ENCODE peak calls at places on chromosomes 4 and X, in nine cellular contexts. One of them, this sample, is unnamed. For H3K27me3, the result is how much of the 10 kb centered on the place peaks cover.

GRCh38 chrX:77910108-77910840 is at the start of gene ATP7A:
- DNase-seq in IMR-90: peak
- DNase-seq in fibroblast of lung: peak
- DNase-seq in kidney epithelial cell: peak
- DNase-seq in heart left ventricle: peak
- DNase-seq in Peyer's patch: peak
- DNase-seq in ovary: peak
- DNase-seq in thoracic aorta: peak
- DNase-seq in GM23248: peak
- DNase-seq in this sample: peak

GRCh38 chr4:21469438-21470032 is 479.0 kb downstream of the KCNIP4 start:
- DNase-seq in kidney epithelial cell: no peak
- DNase-seq in IMR-90: no peak
- DNase-seq in heart left ventricle: no peak
- DNase-seq in GM23248: peak
- DNase-seq in Peyer's patch: no peak
- DNase-seq in fibroblast of lung: peak
- DNase-seq in thoracic aorta: no peak
- DNase-seq in ovary: no peak
- DNase-seq in this sample: no peak

GRCh38 chr4:173318648-173319211 is 15.4 kb downstream of the HMGB2 start:
- DNase-seq in kidney epithelial cell: no peak
- DNase-seq in IMR-90: peak
- DNase-seq in fibroblast of lung: peak
- DNase-seq in GM23248: peak
- DNase-seq in thoracic aorta: no peak
- DNase-seq in ovary: no peak
- DNase-seq in Peyer's patch: no peak
- DNase-seq in heart left ventricle: no peak
- DNase-seq in this sample: no peak

GRCh38 chrX:27679281-27679680 is 89.1 kb downstream of the DCAF8L2 start:
- DNase-seq in ovary: no peak
- DNase-seq in thoracic aorta: no peak
- DNase-seq in Peyer's patch: no peak
- DNase-seq in GM23248: no peak
- DNase-seq in fibroblast of lung: peak
- DNase-seq in IMR-90: peak
- DNase-seq in kidney epithelial cell: no peak
- DNase-seq in heart left ventricle: no peak
- DNase-seq in this sample: no peak

GRCh38 chr4:129641179-129641578 is 545.2 kb downstream of the C4orf33 start:
- DNase-seq in heart left ventricle: peak
- DNase-seq in Peyer's patch: peak
- DNase-seq in IMR-90: peak
- DNase-seq in GM23248: peak
- DNase-seq in ovary: no peak
- DNase-seq in fibroblast of lung: peak
- DNase-seq in thoracic aorta: no peak
- DNase-seq in kidney epithelial cell: peak
- DNase-seq in this sample: peak

GRCh38 chr4:157290622-157291021 is 70.1 kb downstream of the GRIA2 start:
- DNase-seq in fibroblast of lung: no peak
- DNase-seq in heart left ventricle: no peak
- DNase-seq in GM23248: peak
- DNase-seq in Peyer's patch: no peak
- DNase-seq in kidney epithelial cell: no peak
- DNase-seq in thoracic aorta: no peak
- DNase-seq in IMR-90: no peak
- DNase-seq in ovary: no peak
- DNase-seq in this sample: no peak

GRCh38 chrX:131677655-131678628 is 134.1 kb downstream of the OR13H1 start:
- DNase-seq in fibroblast of lung: peak
- DNase-seq in Peyer's patch: peak
- DNase-seq in thoracic aorta: no peak
- DNase-seq in heart left ventricle: no peak
- DNase-seq in IMR-90: peak
- DNase-seq in kidney epithelial cell: no peak
- DNase-seq in GM23248: peak
- DNase-seq in ovary: peak
- DNase-seq in this sample: no peak

GRCh38 chr4:11286533-11286932 is 142.2 kb downstream of the HS3ST1 start:
- DNase-seq in IMR-90: no peak
- DNase-seq in thoracic aorta: no peak
- DNase-seq in GM23248: no peak
- DNase-seq in kidney epithelial cell: no peak
- DNase-seq in heart left ventricle: no peak
- DNase-seq in ovary: no peak
- DNase-seq in fibroblast of lung: no peak
- DNase-seq in Peyer's patch: no peak
- DNase-seq in this sample: no peak

GRCh38 chr4:154626793-154627484 is 14.5 kb upstream of the FGG start:
- DNase-seq in thoracic aorta: no peak
- DNase-seq in IMR-90: peak
- DNase-seq in GM23248: peak
- DNase-seq in kidney epithelial cell: no peak
- DNase-seq in fibroblast of lung: peak
- DNase-seq in ovary: peak
- DNase-seq in heart left ventricle: peak
- DNase-seq in Peyer's patch: peak
- DNase-seq in this sample: peak

GRCh38 chr4:8528713-8529112 is 51.5 kb upstream of the GPR78 start:
- DNase-seq in IMR-90: peak
- DNase-seq in fibroblast of lung: peak
- DNase-seq in GM23248: peak
- DNase-seq in kidney epithelial cell: peak
- DNase-seq in ovary: no peak
- DNase-seq in thoracic aorta: no peak
- DNase-seq in heart left ventricle: no peak
- DNase-seq in Peyer's patch: no peak
- DNase-seq in this sample: no peak

GRCh38 chr4:113637363-113637762 is 124.2 kb downstream of the CAMK2D start:
- DNase-seq in thoracic aorta: no peak
- DNase-seq in heart left ventricle: no peak
- DNase-seq in ovary: no peak
- DNase-seq in GM23248: peak
- DNase-seq in fibroblast of lung: peak
- DNase-seq in kidney epithelial cell: no peak
- DNase-seq in Peyer's patch: no peak
- DNase-seq in IMR-90: peak
- DNase-seq in this sample: no peak

GRCh38 chrX:72347366-72347765 is 41.7 kb upstream of the CITED1 start:
- DNase-seq in thoracic aorta: no peak
- DNase-seq in GM23248: no peak
- DNase-seq in IMR-90: no peak
- DNase-seq in ovary: no peak
- DNase-seq in heart left ventricle: no peak
- DNase-seq in Peyer's patch: no peak
- DNase-seq in kidney epithelial cell: no peak
- DNase-seq in fibroblast of lung: no peak
- DNase-seq in this sample: peak

GRCh38 chr4:121817701-121818100 is 6.0 kb downstream of the CCNA2 start:
- DNase-seq in thoracic aorta: no peak
- DNase-seq in IMR-90: no peak
- DNase-seq in heart left ventricle: no peak
- DNase-seq in kidney epithelial cell: no peak
- DNase-seq in fibroblast of lung: no peak
- DNase-seq in GM23248: no peak
- DNase-seq in Peyer's patch: no peak
- DNase-seq in ovary: no peak
- DNase-seq in this sample: no peak

GRCh38 chr4:20288047-20288650 is 36.4 kb downstream of the SLIT2 start:
- DNase-seq in ovary: no peak
- DNase-seq in IMR-90: no peak
- DNase-seq in GM23248: peak
- DNase-seq in kidney epithelial cell: no peak
- DNase-seq in fibroblast of lung: peak
- DNase-seq in Peyer's patch: no peak
- DNase-seq in thoracic aorta: no peak
- DNase-seq in heart left ventricle: no peak
- DNase-seq in this sample: no peak

GRCh38 chr4:89152972-89153371 is 41.6 kb downstream of the TIGD2 start:
- DNase-seq in GM23248: peak
- DNase-seq in Peyer's patch: no peak
- DNase-seq in thoracic aorta: no peak
- DNase-seq in IMR-90: no peak
- DNase-seq in heart left ventricle: no peak
- DNase-seq in ovary: no peak
- DNase-seq in kidney epithelial cell: no peak
- DNase-seq in fibroblast of lung: peak
- DNase-seq in this sample: no peak

GRCh38 chr4:41747230-41748055 is 1.1 kb downstream of the PHOX2B start:
- DNase-seq in kidney epithelial cell: no peak
- DNase-seq in heart left ventricle: no peak
- DNase-seq in Peyer's patch: no peak
- DNase-seq in ovary: no peak
- DNase-seq in thoracic aorta: no peak
- DNase-seq in IMR-90: no peak
- DNase-seq in fibroblast of lung: no peak
- DNase-seq in GM23248: no peak
- DNase-seq in this sample: no peak
- H3K27me3 ChIP-seq in kidney epithelial cell: half or more
- H3K27me3 ChIP-seq in heart left ventricle: half or more
- H3K27me3 ChIP-seq in Peyer's patch: under half
- H3K27me3 ChIP-seq in ovary: under half
- H3K27me3 ChIP-seq in thoracic aorta: under half
- H3K27me3 ChIP-seq in IMR-90: half or more
- H3K27me3 ChIP-seq in fibroblast of lung: half or more
- H3K27me3 ChIP-seq in GM23248: half or more
- H3K27me3 ChIP-seq in this sample: half or more

GRCh38 chr4:156196722-156197121 is 243.1 kb upstream of the CTSO start:
- DNase-seq in fibroblast of lung: no peak
- DNase-seq in heart left ventricle: no peak
- DNase-seq in GM23248: no peak
- DNase-seq in Peyer's patch: no peak
- DNase-seq in IMR-90: no peak
- DNase-seq in thoracic aorta: no peak
- DNase-seq in kidney epithelial cell: no peak
- DNase-seq in ovary: no peak
- DNase-seq in this sample: no peak
- H3K27me3 ChIP-seq in fibroblast of lung: under half
- H3K27me3 ChIP-seq in heart left ventricle: under half
- H3K27me3 ChIP-seq in GM23248: under half
- H3K27me3 ChIP-seq in Peyer's patch: under half
- H3K27me3 ChIP-seq in IMR-90: under half
- H3K27me3 ChIP-seq in thoracic aorta: under half
- H3K27me3 ChIP-seq in kidney epithelial cell: under half
- H3K27me3 ChIP-seq in ovary: under half
- H3K27me3 ChIP-seq in this sample: under half

DNA sequence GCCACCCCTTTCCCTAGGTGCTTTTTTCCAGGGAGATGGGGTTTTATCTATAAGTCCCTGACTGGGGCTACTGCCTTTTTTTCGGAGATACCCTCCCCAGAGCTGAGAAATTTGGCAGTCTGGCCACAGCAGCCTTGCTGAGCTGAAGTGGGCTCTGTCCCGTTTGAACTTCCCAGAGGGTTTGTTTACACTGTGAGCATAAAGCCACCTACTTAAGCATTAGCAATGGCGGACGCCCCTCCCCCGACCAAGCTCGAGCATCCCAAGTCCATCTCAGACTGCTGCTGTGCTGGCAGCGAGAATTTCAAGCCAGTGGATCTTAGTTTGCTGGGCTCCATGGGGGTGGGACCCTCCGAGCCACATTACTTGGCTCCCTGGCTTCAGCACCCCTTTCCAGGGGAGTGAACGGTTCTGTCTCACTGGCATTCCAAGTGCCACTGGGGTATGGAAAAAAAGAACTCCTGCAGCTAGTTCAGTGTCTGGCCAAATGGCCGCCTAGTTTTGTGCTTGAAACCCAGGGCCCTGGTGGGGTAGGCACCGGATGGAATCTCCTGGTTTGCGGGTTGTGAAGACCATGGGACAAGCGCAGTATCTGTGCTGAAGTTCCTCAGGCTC is 456.4 kb upstream of the HTR2C start:
- DNase-seq in GM23248: no peak
- DNase-seq in IMR-90: no peak
- DNase-seq in fibroblast of lung: no peak
- DNase-seq in kidney epithelial cell: no peak
- DNase-seq in ovary: no peak
- DNase-seq in thoracic aorta: no peak
- DNase-seq in Peyer's patch: no peak
- DNase-seq in heart left ventricle: no peak
- DNase-seq in this sample: no peak
- H3K27me3 ChIP-seq in GM23248: under half
- H3K27me3 ChIP-seq in IMR-90: under half
- H3K27me3 ChIP-seq in fibroblast of lung: under half
- H3K27me3 ChIP-seq in kidney epithelial cell: under half
- H3K27me3 ChIP-seq in ovary: under half
- H3K27me3 ChIP-seq in thoracic aorta: under half
- H3K27me3 ChIP-seq in Peyer's patch: under half
- H3K27me3 ChIP-seq in heart left ventricle: under half
- H3K27me3 ChIP-seq in this sample: under half

DNA sequence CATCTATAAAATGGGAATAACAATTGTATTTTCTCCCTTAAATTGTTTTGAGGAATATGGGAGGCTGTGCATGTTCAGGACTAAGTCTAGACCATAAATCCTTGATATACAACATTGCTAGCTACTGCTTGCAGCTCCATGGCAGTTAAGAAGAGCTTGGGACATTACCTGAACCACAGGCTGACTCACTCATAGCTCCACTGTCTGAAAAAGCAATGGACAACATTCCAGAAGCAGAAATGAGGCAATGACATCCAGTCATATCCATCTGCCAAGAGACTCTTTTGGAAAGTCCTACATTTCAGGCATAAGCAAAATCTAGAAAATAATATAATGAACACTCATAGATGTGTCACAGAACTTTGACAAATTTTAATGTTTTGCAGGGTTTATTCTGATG is 167.3 kb upstream of the LEF1 start:
- DNase-seq in IMR-90: no peak
- DNase-seq in GM23248: peak
- DNase-seq in thoracic aorta: no peak
- DNase-seq in Peyer's patch: no peak
- DNase-seq in heart left ventricle: no peak
- DNase-seq in ovary: no peak
- DNase-seq in kidney epithelial cell: peak
- DNase-seq in fibroblast of lung: peak
- DNase-seq in this sample: no peak
- H3K27me3 ChIP-seq in IMR-90: under half
- H3K27me3 ChIP-seq in GM23248: under half
- H3K27me3 ChIP-seq in thoracic aorta: under half
- H3K27me3 ChIP-seq in Peyer's patch: under half
- H3K27me3 ChIP-seq in heart left ventricle: under half
- H3K27me3 ChIP-seq in ovary: under half
- H3K27me3 ChIP-seq in kidney epithelial cell: under half
- H3K27me3 ChIP-seq in fibroblast of lung: under half
- H3K27me3 ChIP-seq in this sample: under half

GRCh38 chrX:54640721-54641120 is 110.7 kb downstream of the GNL3L start:
- DNase-seq in ovary: no peak
- DNase-seq in thoracic aorta: no peak
- DNase-seq in kidney epithelial cell: no peak
- DNase-seq in heart left ventricle: no peak
- DNase-seq in GM23248: peak
- DNase-seq in Peyer's patch: no peak
- DNase-seq in IMR-90: no peak
- DNase-seq in fibroblast of lung: no peak
- DNase-seq in this sample: no peak
- H3K27me3 ChIP-seq in ovary: under half
- H3K27me3 ChIP-seq in thoracic aorta: under half
- H3K27me3 ChIP-seq in kidney epithelial cell: under half
- H3K27me3 ChIP-seq in heart left ventricle: under half
- H3K27me3 ChIP-seq in GM23248: under half
- H3K27me3 ChIP-seq in Peyer's patch: under half
- H3K27me3 ChIP-seq in IMR-90: under half
- H3K27me3 ChIP-seq in fibroblast of lung: under half
- H3K27me3 ChIP-seq in this sample: under half